ENCODE peak calls at places on chromosomes 7 and 10, in nine cellular contexts. B is germinal center, R is body of pancreas, D is fibroblast of villous mesenchyme, V is ascending aorta, F is cardiac fibroblast, J is GM12891, H is glomerular endothelial cell, O is T-helper 2 cell. G is an unnamed sample.

GRCh38 chr10:129320340-129320739 is 146.7 kb upstream of the MGMT start:
- DNase-seq in O (no peak), H (no peak), F (peak), R (no peak), V (no peak), J (no peak), B (no peak), D (peak), G (peak)

GRCh38 chr7:108129018-108129965 is 869 bp downstream of the LAMB4 start:
- DNase-seq in D (peak), O (no peak), R (no peak), F (no peak), V (no peak), B (no peak), J (no peak), H (no peak), G (no peak)

GRCh38 chr7:139714163-139714901 is 63.5 kb downstream of the HIPK2 start:
- DNase-seq in H (no peak), J (peak), O (no peak), R (no peak), V (peak), D (no peak), F (no peak), B (peak), G (peak)

GRCh38 chr7:132743974-132744373 is 167.7 kb upstream of the PLXNA4 start:
- DNase-seq in F (peak), H (no peak), B (no peak), D (peak), O (no peak), R (no peak), J (no peak), V (no peak), G (peak)

GRCh38 chr7:93228302-93228701 is 2.0 kb upstream of the HEPACAM2 start:
- DNase-seq in B (peak), F (peak), R (no peak), D (peak), O (peak), J (no peak), H (peak), V (no peak), G (peak)

GRCh38 chr10:63865210-63865609 is 344.0 kb downstream of the REEP3 start:
- DNase-seq in B (no peak), O (no peak), J (no peak), F (no peak), H (no peak), V (no peak), D (no peak), R (no peak), G (no peak)

GRCh38 chr7:155576900-155577508 is 30.6 kb upstream of the CNPY1 start:
- DNase-seq in R (no peak), F (no peak), V (no peak), B (no peak), H (no peak), D (no peak), J (no peak), O (no peak), G (no peak)

GRCh38 chr10:83037653-83038052 is 1101.7 kb upstream of the GHITM start:
- DNase-seq in H (no peak), J (no peak), V (no peak), B (no peak), O (no peak), D (no peak), F (no peak), R (no peak), G (no peak)

GRCh38 chr10:103455235-103455634 is 3.1 kb upstream of the CALHM2 start:
- DNase-seq in B (no peak), J (no peak), O (no peak), V (no peak), R (no peak), H (no peak), F (no peak), D (no peak), G (no peak)

GRCh38 chr7:131111-132094 is 61.0 kb upstream of the FAM20C start:
- DNase-seq in J (no peak), H (no peak), B (no peak), V (no peak), F (peak), R (no peak), D (no peak), O (no peak), G (no peak)

GRCh38 chr7:11776083-11776482 is 55.9 kb downstream of the THSD7A start:
- DNase-seq in D (no peak), F (no peak), J (no peak), B (no peak), O (no peak), V (no peak), H (no peak), R (no peak), G (no peak)

GRCh38 chr10:27642023-27642589 is 103.5 kb downstream of the MKX start:
- DNase-seq in F (no peak), V (no peak), H (no peak), R (no peak), B (no peak), J (no peak), O (no peak), D (no peak), G (no peak)

GRCh38 chr10:67722113-67722512 is 26.1 kb upstream of the CTNNA3 start:
- DNase-seq in R (no peak), H (no peak), B (no peak), O (no peak), J (no peak), D (no peak), F (no peak), V (no peak), G (no peak)

GRCh38 chr10:119025336-119025735 is 4.2 kb upstream of the NANOS1 start:
- DNase-seq in J (no peak), O (no peak), V (peak), F (peak), D (peak), R (peak), B (no peak), H (no peak), G (peak)

GRCh38 chr7:106239406-106239805 is 45.4 kb downstream of the NAMPT start:
- DNase-seq in V (no peak), R (no peak), H (no peak), F (no peak), B (no peak), D (no peak), J (no peak), O (no peak), G (no peak)

GRCh38 chr7:56092789-56093531 is at the start of gene PHKG1:
- DNase-seq in H (no peak), D (peak), J (no peak), R (peak), F (peak), O (no peak), B (no peak), V (peak), G (peak)

GRCh38 chr7:40483630-40484029 is 348.8 kb downstream of the SUGCT start:
- DNase-seq in J (no peak), D (no peak), F (no peak), H (no peak), V (no peak), B (no peak), R (no peak), O (no peak), G (no peak)

GRCh38 chr7:39042706-39043105 is 65.0 kb downstream of the POU6F2 start:
- DNase-seq in R (no peak), F (no peak), J (no peak), D (no peak), O (no peak), H (no peak), B (no peak), V (no peak), G (no peak)

GRCh38 chr7:113945018-113945938 is 26.5 kb upstream of the PPP1R3A start:
- DNase-seq in F (no peak), H (no peak), D (no peak), V (no peak), O (no peak), R (no peak), J (no peak), B (no peak), G (no peak)

GRCh38 chr7:3399858-3400257 is 98.8 kb downstream of the SDK1 start:
- DNase-seq in D (peak), F (no peak), V (no peak), H (no peak), B (no peak), R (no peak), O (no peak), J (no peak), G (peak)

GRCh38 chr10:114607358-114607998 is 50.6 kb downstream of the ABLIM1 start:
- DNase-seq in V (no peak), O (no peak), B (no peak), R (no peak), H (no peak), D (peak), F (peak), J (no peak), G (peak)

GRCh38 chr7:135368416-135369186 is 135.0 kb downstream of the STRA8 start:
- DNase-seq in J (no peak), B (no peak), D (no peak), R (no peak), H (no peak), O (no peak), V (no peak), F (no peak), G (no peak)

GRCh38 chr7:126791306-126791705 is 461.4 kb downstream of the GRM8 start:
- DNase-seq in B (no peak), D (no peak), R (no peak), O (no peak), V (no peak), H (no peak), J (no peak), F (no peak), G (no peak)

GRCh38 chr10:131112691-131113090 is 198.8 kb downstream of the TCERG1L start:
- DNase-seq in F (no peak), V (no peak), H (no peak), R (no peak), O (no peak), B (no peak), J (no peak), D (no peak), G (no peak)

GRCh38 chr7:135759537-135759936 is 10.9 kb upstream of the FAM180A start:
- DNase-seq in B (no peak), O (no peak), R (no peak), H (no peak), F (no peak), D (no peak), V (peak), J (no peak), G (no peak)

GRCh38 chr10:86283466-86284287 is 82.9 kb downstream of the GRID1 start:
- DNase-seq in D (no peak), V (peak), H (no peak), B (no peak), J (no peak), O (no peak), F (no peak), R (no peak), G (no peak)

GRCh38 chr10:111148025-111148424 is 71.2 kb downstream of the ADRA2A start:
- DNase-seq in R (no peak), O (no peak), H (no peak), J (no peak), B (no peak), D (no peak), F (no peak), V (no peak), G (no peak)

GRCh38 chr10:69215405-69216176 is 4.5 kb upstream of the HKDC1 start:
- DNase-seq in R (no peak), H (no peak), F (no peak), V (peak), J (no peak), D (peak), O (peak), B (no peak), G (peak)

GRCh38 chr7:41699532-41699931 is 3.4 kb downstream of the INHBA start:
- DNase-seq in H (no peak), B (no peak), J (no peak), O (no peak), F (peak), D (no peak), V (no peak), R (no peak), G (peak)

GRCh38 chr10:121490906-121491519 is 107.2 kb downstream of the FGFR2 start:
- DNase-seq in V (peak), D (no peak), H (no peak), F (peak), J (no peak), O (no peak), R (no peak), B (no peak), G (no peak)

GRCh38 chr10:103265712-103266329 is 11.1 kb upstream of the INA start:
- DNase-seq in D (peak), O (no peak), H (peak), V (peak), J (no peak), F (peak), R (peak), B (no peak), G (peak)

GRCh38 chr10:49605939-49606509 is 4.1 kb upstream of the SLC18A3 start:
- DNase-seq in D (no peak), O (no peak), H (no peak), J (no peak), R (no peak), V (no peak), F (no peak), B (no peak), G (no peak)

GRCh38 chr10:122464575-122464974 is 3.2 kb downstream of the HTRA1 start:
- DNase-seq in D (no peak), V (peak), H (no peak), B (no peak), O (no peak), F (no peak), J (no peak), R (no peak), G (no peak)

GRCh38 chr10:13993169-13993568 is 337.6 kb downstream of the FRMD4A start:
- DNase-seq in F (peak), D (peak), J (no peak), H (no peak), V (peak), B (no peak), O (no peak), R (no peak), G (peak)

GRCh38 chr7:70571403-70571911 is 560.5 kb upstream of the GALNT17 start:
- DNase-seq in F (no peak), R (no peak), D (no peak), B (no peak), O (no peak), V (no peak), H (no peak), J (no peak), G (no peak)

GRCh38 chr10:124742418-124743187 is 1.6 kb downstream of the FAM53B start:
- DNase-seq in H (no peak), V (peak), F (peak), D (peak), R (no peak), B (no peak), O (no peak), J (no peak), G (peak)

GRCh38 chr7:91557789-91558396 is 293.7 kb downstream of the FZD1 start:
- DNase-seq in J (no peak), D (peak), O (no peak), B (no peak), F (peak), V (no peak), H (peak), R (no peak), G (peak)